ENCODE peak calls at places on chromosomes 13 and 19, in four cellular contexts. X is astrocyte of the spinal cord; I is HFF-Myc; N is CD8-positive, alpha-beta T cell. R is an unnamed sample.

GRCh38 chr19:31096930-31097329 is 252.3 kb downstream of the TSHZ3 start:
- DNase-seq in X (no peak), I (no peak), N (no peak), R (no peak)

GRCh38 chr13:82214341-82214740 is 1667.9 kb downstream of the SLITRK1 start:
- DNase-seq in X (no peak), I (no peak), N (no peak), R (no peak)

GRCh38 chr19:11453468-11454341 is 18.3 kb downstream of the PRKCSH start:
- DNase-seq in X (no peak), I (no peak), N (no peak), R (no peak)

GRCh38 chr19:5093297-5093858 is 124.5 kb downstream of the KDM4B start:
- DNase-seq in X (no peak), I (no peak), N (no peak), R (peak; percentile 36)

GRCh38 chr13:89721216-89721615 is 1626.3 kb upstream of the MIR17HG start:
- DNase-seq in X (no peak), I (no peak), N (no peak), R (no peak)

GRCh38 chr13:98570929-98571372 is 6.0 kb downstream of the STK24 start:
- DNase-seq in X (peak; percentile 50), I (no peak), N (no peak), R (peak; percentile 93)

GRCh38 chr13:114031631-114032030 is 57.8 kb upstream of the C13orf46 start:
- DNase-seq in X (no peak), I (no peak), N (no peak), R (no peak)

GRCh38 chr13:48491423-48492122 is 41.3 kb downstream of the RCBTB2 start:
- DNase-seq in X (no peak), I (no peak), N (no peak), R (no peak)

GRCh38 chr19:41537789-41538188 is 38.2 kb upstream of the CEACAM21 start:
- DNase-seq in X (peak; percentile 6), I (no peak), N (no peak), R (peak; percentile 27)

GRCh38 chr13:43269037-43269476 is 245.7 kb downstream of the DNAJC15 start:
- DNase-seq in X (peak; percentile 95), I (peak; percentile 76), N (no peak), R (peak; percentile 99)

GRCh38 chr19:6532244-6532999 is 1.6 kb downstream of the TNFSF9 start:
- DNase-seq in X (no peak), I (no peak), N (no peak), R (no peak)

GRCh38 chr19:38245826-38246498 is 10.2 kb downstream of the PPP1R14A start:
- DNase-seq in X (no peak), I (no peak), N (no peak), R (peak; percentile 58)

GRCh38 chr19:18230941-18231734 is 4.9 kb upstream of the PDE4C start:
- DNase-seq in X (no peak), I (no peak), N (no peak), R (no peak)

GRCh38 chr19:43789029-43789428 is 8.3 kb upstream of the KCNN4 start:
- DNase-seq in X (peak; percentile 52), I (no peak), N (no peak), R (peak; percentile 55)

GRCh38 chr13:48486362-48486761 is 46.5 kb downstream of the RCBTB2 start:
- DNase-seq in X (no peak), I (no peak), N (no peak), R (no peak)

GRCh38 chr13:51584731-51585191 is 499 bp downstream of the WDFY2 start:
- DNase-seq in X (peak; percentile 65), I (no peak), N (peak; percentile 58), R (peak; percentile 48)

GRCh38 chr19:19062454-19063182 is 1.2 kb upstream of the SLC25A42 start:
- DNase-seq in X (peak; percentile 30), I (peak; percentile 51), N (no peak), R (peak; percentile 14)

GRCh38 chr19:3433313-3433712 is 47.0 kb downstream of the SMIM24 start:
- DNase-seq in X (peak; percentile 45), I (no peak), N (no peak), R (no peak)

GRCh38 chr19:40284501-40285352 is at the start of gene AKT2:
- DNase-seq in X (peak; percentile 82), I (no peak), N (peak; percentile 61), R (peak; percentile 65)

GRCh38 chr13:24228852-24229458 is 68.4 kb downstream of the SPATA13 start:
- DNase-seq in X (peak; percentile 74), I (peak; percentile 36), N (no peak), R (peak; percentile 76)

GRCh38 chr19:18502236-18502632 is 19.6 kb downstream of the ELL start:
- DNase-seq in X (no peak), I (no peak), N (no peak), R (no peak)

GRCh38 chr13:110989331-110989730 is 74.5 kb upstream of the ANKRD10 start:
- DNase-seq in X (peak; percentile 47), I (peak; percentile 66), N (no peak), R (peak; percentile 41)

GRCh38 chr13:47256618-47257017 is 359.8 kb upstream of the HTR2A start:
- DNase-seq in X (peak; percentile 71), I (peak; percentile 24), N (no peak), R (no peak)

GRCh38 chr13:20832861-20833260 is 59.1 kb upstream of the EEF1AKMT1 start:
- DNase-seq in X (no peak), I (no peak), N (no peak), R (no peak)
- TF ChIP-seq CTCF in X (no peak), I (no peak), N (no peak), R (no peak)

GRCh38 chr19:23440207-23440606 is 44.9 kb upstream of the ZNF91 start:
- DNase-seq in X (no peak), I (no peak), N (no peak), R (no peak)
- TF ChIP-seq CTCF in X (peak; percentile 14), I (no peak), N (no peak), R (no peak)

DNA sequence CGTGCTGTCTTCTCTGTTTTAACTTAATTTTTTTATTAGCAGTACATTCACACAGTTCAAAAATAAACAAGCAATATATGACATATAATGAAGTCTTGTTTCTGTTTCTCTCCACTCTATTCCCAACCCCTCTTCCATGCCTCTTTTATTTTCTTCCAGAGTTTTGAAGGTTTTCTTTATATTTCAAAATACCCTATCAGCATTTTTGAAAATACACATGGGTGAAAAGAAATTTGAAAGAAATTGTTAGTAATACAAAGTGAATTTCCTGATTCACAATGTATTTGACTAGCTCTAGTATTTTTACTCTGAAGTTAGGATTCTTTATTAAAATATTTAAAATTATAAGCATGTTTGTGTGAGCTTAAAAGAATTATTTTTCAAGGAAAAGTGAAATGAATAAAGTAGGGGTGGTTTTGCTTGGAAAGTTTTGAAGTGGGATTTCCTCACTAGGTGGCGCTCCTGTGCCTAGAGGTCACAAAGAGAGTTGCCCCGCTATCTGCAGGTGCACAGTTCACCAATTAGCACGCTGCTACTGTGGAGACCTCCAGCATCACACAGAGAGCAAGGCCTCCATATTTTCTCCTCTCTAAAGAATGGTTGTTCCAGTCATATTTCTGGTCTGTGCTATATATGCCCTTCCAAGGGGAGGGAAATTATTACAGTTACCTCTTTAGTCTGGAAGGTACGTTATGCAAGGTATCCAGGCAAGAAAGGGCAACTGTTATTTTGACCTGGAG is 37.6 kb downstream of the SOX21 start:
- DNase-seq in X (peak; percentile 34), I (no peak), N (peak; percentile 17), R (peak; percentile 53)
- TF ChIP-seq CTCF in X (peak; percentile 79), I (peak; percentile 81), N (peak; percentile 87), R (peak; percentile 75)

DNA sequence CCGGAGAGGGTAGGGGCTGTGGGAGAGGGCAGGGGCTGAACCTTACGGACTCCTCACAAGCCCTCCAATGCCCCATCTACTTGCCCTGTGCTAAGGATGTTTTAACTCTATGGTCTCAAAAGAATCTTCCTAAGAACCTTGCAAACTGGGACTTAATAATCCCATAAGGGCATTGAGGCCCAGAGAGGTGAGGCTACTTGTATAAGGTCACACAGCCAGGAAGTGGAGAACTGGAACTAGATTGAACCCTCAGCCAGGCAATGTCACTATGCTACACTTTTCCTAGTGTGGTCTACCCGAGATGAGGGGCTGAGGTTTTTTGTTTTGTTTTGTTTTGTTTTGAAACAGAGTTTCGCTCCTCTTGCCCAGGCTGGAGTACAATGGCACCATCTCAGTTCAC is 10.5 kb upstream of the APOC4 start:
- DNase-seq in X (no peak), I (no peak), N (no peak), R (no peak)
- TF ChIP-seq CTCF in X (no peak), I (no peak), N (no peak), R (no peak)

DNA sequence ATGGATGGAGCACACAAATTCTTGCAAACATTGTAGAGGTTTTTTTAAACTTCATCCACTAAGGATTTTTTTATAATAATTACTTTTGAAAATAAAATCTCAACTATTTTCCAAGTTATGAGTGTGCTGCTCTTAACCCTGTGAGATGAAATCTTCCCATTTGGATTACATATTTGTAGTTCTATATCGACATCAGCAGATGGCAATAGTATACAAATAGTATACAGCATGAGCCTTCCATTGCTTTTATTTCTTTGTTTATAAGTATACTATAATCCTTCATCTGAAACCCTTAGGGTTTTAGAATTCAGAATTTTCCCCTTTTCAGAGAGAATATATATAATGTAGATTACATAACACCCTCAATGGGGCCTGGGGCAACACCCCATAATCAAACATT is 70.5 kb downstream of the GJA3 start:
- DNase-seq in X (no peak), I (no peak), N (no peak), R (no peak)
- TF ChIP-seq CTCF in X (no peak), I (no peak), N (peak; percentile 21), R (no peak)

GRCh38 chr13:29733069-29733700 is 117.2 kb downstream of the UBL3 start:
- DNase-seq in X (no peak), I (no peak), N (no peak), R (peak; percentile 42)

GRCh38 chr13:29730253-29730652 is 120.2 kb downstream of the UBL3 start:
- DNase-seq in X (no peak), I (no peak), N (no peak), R (no peak)
- TF ChIP-seq CTCF in X (no peak), I (no peak), N (no peak), R (no peak)

GRCh38 chr13:33351324-33351723 is 65.8 kb upstream of the STARD13 start:
- DNase-seq in X (peak; percentile 65), I (no peak), N (no peak), R (peak; percentile 51)

GRCh38 chr13:33348366-33348765 is 62.8 kb upstream of the STARD13 start:
- DNase-seq in X (peak; percentile 33), I (no peak), N (no peak), R (peak; percentile 96)

GRCh38 chr13:33347866-33348265 is 62.3 kb upstream of the STARD13 start:
- DNase-seq in X (peak; percentile 7), I (no peak), N (no peak), R (no peak)

GRCh38 chr13:33349996-33350826 is 64.7 kb upstream of the STARD13 start:
- DNase-seq in X (peak; percentile 39), I (no peak), N (no peak), R (peak; percentile 41)

GRCh38 chr13:33349314-33349995 is 63.9 kb upstream of the STARD13 start:
- DNase-seq in X (no peak), I (no peak), N (no peak), R (peak; percentile 28)
- TF ChIP-seq CTCF in X (no peak), I (no peak), N (no peak), R (no peak)

GRCh38 chr13:23159205-23159586 is 21.6 kb upstream of the SGCG start:
- DNase-seq in X (no peak), I (no peak), N (no peak), R (peak; percentile 9)
- TF ChIP-seq CTCF in X (peak; percentile 65), I (peak; percentile 66), N (no peak), R (peak; percentile 69)

GRCh38 chr13:101785858-101786257 is 333.4 kb downstream of the ITGBL1 start:
- DNase-seq in X (peak; percentile 41), I (no peak), N (no peak), R (peak; percentile 19)
- TF ChIP-seq CTCF in X (peak; percentile 64), I (peak; percentile 20), N (no peak), R (peak; percentile 37)